ENCODE peak calls at places on chromosomes 2 and 18, in nine cellular contexts. H, T, M, I, F, P, N, G and W are unnamed samples.

GRCh38 chr18:61896767-61897166 is 4.0 kb upstream of the RNF152 start:
- DNase-seq in H (peak), T (peak), M (no peak), I (peak), F (peak), P (peak), N (peak), G (no peak), W (peak)

GRCh38 chr2:113174369-113174735 is 581 bp downstream of the PSD4 start:
- DNase-seq in H (no peak), T (no peak), M (peak), I (no peak), F (no peak), P (no peak), N (no peak), G (no peak), W (no peak)

GRCh38 chr2:172460780-172461201 is 33.4 kb downstream of the ITGA6 start:
- DNase-seq in H (peak), T (no peak), M (no peak), I (no peak), F (no peak), P (no peak), N (peak), G (no peak), W (no peak)

GRCh38 chr18:8717011-8717770 is 11.8 kb downstream of the MTCL1 start:
- DNase-seq in H (no peak), T (no peak), M (no peak), I (no peak), F (no peak), P (no peak), N (no peak), G (no peak), W (no peak)

GRCh38 chr2:205130111-205130829 is 552.0 kb upstream of the NRP2 start:
- DNase-seq in H (no peak), T (no peak), M (no peak), I (no peak), F (no peak), P (peak), N (no peak), G (no peak), W (peak)

GRCh38 chr2:44479127-44479887 is 117.6 kb downstream of the CAMKMT start:
- DNase-seq in H (peak), T (no peak), M (peak), I (peak), F (no peak), P (peak), N (peak), G (no peak), W (peak)

GRCh38 chr2:26483957-26484565 is 6.1 kb upstream of the OTOF start:
- DNase-seq in H (no peak), T (no peak), M (no peak), I (peak), F (no peak), P (no peak), N (no peak), G (no peak), W (no peak)

GRCh38 chr2:241184901-241185300 is 3.6 kb upstream of the ANO7 start:
- DNase-seq in H (no peak), T (no peak), M (no peak), I (no peak), F (no peak), P (no peak), N (no peak), G (no peak), W (no peak)

GRCh38 chr18:4599312-4599711 is 144.2 kb upstream of the DLGAP1 start:
- DNase-seq in H (no peak), T (no peak), M (no peak), I (no peak), F (no peak), P (no peak), N (no peak), G (no peak), W (no peak)

GRCh38 chr2:232418466-232419244 is 12.0 kb downstream of the ALPG start:
- DNase-seq in H (peak), T (no peak), M (peak), I (no peak), F (no peak), P (peak), N (no peak), G (no peak), W (peak)

GRCh38 chr18:12121175-12122095 is 27.8 kb downstream of the ANKRD62 start:
- DNase-seq in H (no peak), T (no peak), M (peak), I (no peak), F (no peak), P (no peak), N (peak), G (no peak), W (peak)

GRCh38 chr2:96788393-96789244 is 27.4 kb upstream of the CNNM3 start:
- DNase-seq in H (peak), T (peak), M (no peak), I (peak), F (peak), P (peak), N (peak), G (no peak), W (peak)

GRCh38 chr2:135050684-135051083 is 1.4 kb upstream of the RAB3GAP1 start:
- DNase-seq in H (no peak), T (no peak), M (peak), I (no peak), F (no peak), P (no peak), N (no peak), G (no peak), W (no peak)

GRCh38 chr2:33011941-33012340 is 65.2 kb downstream of the LTBP1 start:
- DNase-seq in H (no peak), T (no peak), M (no peak), I (no peak), F (no peak), P (no peak), N (no peak), G (no peak), W (peak)

GRCh38 chr2:238899386-238899785 is 51.5 kb downstream of the TWIST2 start:
- DNase-seq in H (no peak), T (no peak), M (no peak), I (no peak), F (no peak), P (no peak), N (no peak), G (no peak), W (no peak)

GRCh38 chr2:61537590-61538178 is 472 bp downstream of the XPO1 start:
- DNase-seq in H (no peak), T (no peak), M (no peak), I (peak), F (no peak), P (no peak), N (no peak), G (no peak), W (no peak)

GRCh38 chr18:7452331-7452730 is 114.8 kb upstream of the PTPRM start:
- DNase-seq in H (peak), T (no peak), M (peak), I (no peak), F (no peak), P (no peak), N (peak), G (no peak), W (peak)

GRCh38 chr2:117917223-117917917 is 96.5 kb downstream of the CCDC93 start:
- DNase-seq in H (no peak), T (no peak), M (peak), I (peak), F (no peak), P (no peak), N (peak), G (no peak), W (peak)

GRCh38 chr2:27307545-27308358 is 493 bp downstream of the UCN start:
- DNase-seq in H (no peak), T (no peak), M (no peak), I (no peak), F (no peak), P (no peak), N (no peak), G (no peak), W (no peak)

GRCh38 chr18:60668583-60668982 is 296.0 kb upstream of the MC4R start:
- DNase-seq in H (no peak), T (no peak), M (no peak), I (no peak), F (no peak), P (no peak), N (no peak), G (no peak), W (peak)

GRCh38 chr18:58190842-58191530 is 147.0 kb downstream of the NEDD4L start:
- DNase-seq in H (no peak), T (no peak), M (no peak), I (no peak), F (no peak), P (no peak), N (peak), G (no peak), W (no peak)

GRCh38 chr2:133123912-133124311 is 444.4 kb downstream of the NCKAP5 start:
- DNase-seq in H (no peak), T (no peak), M (no peak), I (no peak), F (no peak), P (no peak), N (no peak), G (no peak), W (no peak)

GRCh38 chr2:160859086-160859485 is 301.1 kb upstream of the TANK start:
- DNase-seq in H (no peak), T (no peak), M (no peak), I (no peak), F (no peak), P (no peak), N (no peak), G (no peak), W (peak)

GRCh38 chr18:60358516-60358915 is 14.1 kb downstream of the MC4R start:
- DNase-seq in H (peak), T (no peak), M (no peak), I (no peak), F (no peak), P (peak), N (peak), G (no peak), W (peak)

GRCh38 chr2:96083064-96083889 is 33.1 kb downstream of the ADRA2B start:
- DNase-seq in H (no peak), T (no peak), M (no peak), I (no peak), F (peak), P (no peak), N (no peak), G (no peak), W (no peak)

GRCh38 chr2:159218389-159218788 is 68.1 kb downstream of the WDSUB1 start:
- DNase-seq in H (no peak), T (no peak), M (no peak), I (no peak), F (no peak), P (no peak), N (no peak), G (no peak), W (no peak)

GRCh38 chr2:172081248-172082022 is 3.9 kb upstream of the DLX1 start:
- DNase-seq in H (no peak), T (no peak), M (no peak), I (no peak), F (no peak), P (no peak), N (no peak), G (no peak), W (no peak)

GRCh38 chr18:58044370-58045264 is 591 bp downstream of the NEDD4L start:
- DNase-seq in H (peak), T (peak), M (peak), I (peak), F (peak), P (no peak), N (peak), G (peak), W (peak)

GRCh38 chr18:22241806-22242440 is 72.5 kb downstream of the GATA6 start:
- DNase-seq in H (no peak), T (no peak), M (no peak), I (no peak), F (no peak), P (no peak), N (no peak), G (no peak), W (no peak)

GRCh38 chr2:108921096-108922030 is 67.7 kb downstream of the EDAR start:
- DNase-seq in H (no peak), T (no peak), M (no peak), I (peak), F (no peak), P (no peak), N (no peak), G (no peak), W (no peak)

GRCh38 chr2:173290046-173290445 is 64.6 kb upstream of the CDCA7 start:
- DNase-seq in H (no peak), T (no peak), M (no peak), I (no peak), F (no peak), P (peak), N (peak), G (no peak), W (peak)

GRCh38 chr18:59846814-59847490 is 52.8 kb upstream of the PMAIP1 start:
- DNase-seq in H (peak), T (no peak), M (no peak), I (no peak), F (no peak), P (peak), N (peak), G (no peak), W (peak)

GRCh38 chr2:66437055-66437454 is 2.1 kb downstream of the MEIS1 start:
- DNase-seq in H (no peak), T (no peak), M (no peak), I (no peak), F (no peak), P (no peak), N (no peak), G (no peak), W (peak)
- H3K4me3 ChIP-seq in H (no peak), T (peak), M (peak), I (peak), F (peak), P (peak), N (peak), G (no peak), W (peak)

GRCh38 chr2:10312437-10312957 is 9.8 kb downstream of the HPCAL1 start:
- DNase-seq in H (no peak), T (no peak), M (no peak), I (no peak), F (no peak), P (no peak), N (no peak), G (no peak), W (no peak)

GRCh38 chr2:10309286-10309685 is 6.6 kb downstream of the HPCAL1 start:
- DNase-seq in H (no peak), T (no peak), M (no peak), I (no peak), F (no peak), P (no peak), N (no peak), G (no peak), W (no peak)

GRCh38 chr2:10311736-10312135 is 9.0 kb downstream of the HPCAL1 start:
- DNase-seq in H (no peak), T (no peak), M (no peak), I (no peak), F (no peak), P (no peak), N (no peak), G (no peak), W (no peak)

GRCh38 chr2:10308866-10309265 is 6.2 kb downstream of the HPCAL1 start:
- DNase-seq in H (no peak), T (no peak), M (no peak), I (no peak), F (no peak), P (no peak), N (no peak), G (no peak), W (no peak)

DNA sequence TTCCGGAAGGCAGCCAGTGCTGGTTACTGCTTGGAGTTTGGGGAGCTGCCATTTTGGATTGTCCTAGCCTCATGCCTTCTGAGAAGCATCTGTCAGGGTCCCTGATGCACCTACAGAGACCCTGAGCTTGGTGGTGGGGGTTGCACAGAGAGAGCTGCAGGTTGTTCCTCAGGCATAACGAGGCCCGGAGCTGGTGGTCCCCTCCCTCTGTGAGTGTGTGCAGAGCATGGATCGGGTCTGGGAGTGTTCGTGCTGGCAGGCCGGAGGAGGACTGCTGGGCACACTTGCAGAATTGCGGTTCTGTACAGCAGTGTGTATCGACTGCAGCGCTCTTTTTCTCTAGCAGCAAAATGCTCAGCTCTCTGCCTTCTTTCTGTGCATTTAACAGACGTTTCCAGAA is 7.8 kb downstream of the HPCAL1 start:
- DNase-seq in H (no peak), T (no peak), M (no peak), I (no peak), F (no peak), P (no peak), N (no peak), G (no peak), W (no peak)
- H3K4me3 ChIP-seq in H (no peak), T (no peak), M (no peak), I (no peak), F (no peak), P (no peak), N (no peak), G (no peak), W (no peak)

GRCh38 chr2:128169933-128170709 is 79.1 kb downstream of the UGGT1 start:
- DNase-seq in H (no peak), T (no peak), M (no peak), I (no peak), F (no peak), P (no peak), N (no peak), G (no peak), W (no peak)

GRCh38 chr2:128169094-128169493 is 78.1 kb downstream of the UGGT1 start:
- DNase-seq in H (no peak), T (no peak), M (no peak), I (no peak), F (no peak), P (no peak), N (no peak), G (no peak), W (no peak)

GRCh38 chr2:128166954-128167353 is 76.0 kb downstream of the UGGT1 start:
- DNase-seq in H (no peak), T (no peak), M (no peak), I (no peak), F (no peak), P (no peak), N (no peak), G (no peak), W (no peak)

GRCh38 chr2:128170776-128171175 is 79.8 kb downstream of the UGGT1 start:
- DNase-seq in H (no peak), T (no peak), M (no peak), I (no peak), F (no peak), P (no peak), N (no peak), G (no peak), W (no peak)

GRCh38 chr2:128169497-128169896 is 78.5 kb downstream of the UGGT1 start:
- DNase-seq in H (no peak), T (no peak), M (no peak), I (no peak), F (no peak), P (no peak), N (peak), G (no peak), W (peak)
- H3K4me3 ChIP-seq in H (no peak), T (no peak), M (no peak), I (no peak), F (no peak), P (no peak), N (no peak), G (no peak), W (no peak)

DNA sequence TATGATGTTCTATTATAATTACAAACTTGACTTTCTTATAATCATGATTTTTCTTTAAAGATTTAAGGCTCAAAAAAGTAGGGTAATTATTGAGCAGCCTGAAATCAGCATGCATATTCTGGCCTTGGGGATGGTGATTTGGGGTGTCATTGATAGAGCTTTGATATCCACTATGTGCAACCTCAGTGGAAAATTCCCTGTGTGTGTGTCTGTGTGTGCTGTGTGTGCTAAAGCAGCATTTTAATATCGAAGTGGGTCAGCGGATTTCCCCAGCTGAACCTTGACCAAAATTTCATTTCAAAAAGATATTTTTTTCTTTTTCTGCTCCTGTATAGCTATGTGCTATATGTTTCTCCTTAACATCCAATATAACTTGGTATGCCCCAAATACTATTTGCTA is 11.6 kb downstream of the KCNJ3 start:
- DNase-seq in H (no peak), T (no peak), M (no peak), I (no peak), F (no peak), P (no peak), N (no peak), G (no peak), W (no peak)
- H3K4me3 ChIP-seq in H (no peak), T (no peak), M (no peak), I (no peak), F (no peak), P (no peak), N (no peak), G (no peak), W (no peak)

DNA sequence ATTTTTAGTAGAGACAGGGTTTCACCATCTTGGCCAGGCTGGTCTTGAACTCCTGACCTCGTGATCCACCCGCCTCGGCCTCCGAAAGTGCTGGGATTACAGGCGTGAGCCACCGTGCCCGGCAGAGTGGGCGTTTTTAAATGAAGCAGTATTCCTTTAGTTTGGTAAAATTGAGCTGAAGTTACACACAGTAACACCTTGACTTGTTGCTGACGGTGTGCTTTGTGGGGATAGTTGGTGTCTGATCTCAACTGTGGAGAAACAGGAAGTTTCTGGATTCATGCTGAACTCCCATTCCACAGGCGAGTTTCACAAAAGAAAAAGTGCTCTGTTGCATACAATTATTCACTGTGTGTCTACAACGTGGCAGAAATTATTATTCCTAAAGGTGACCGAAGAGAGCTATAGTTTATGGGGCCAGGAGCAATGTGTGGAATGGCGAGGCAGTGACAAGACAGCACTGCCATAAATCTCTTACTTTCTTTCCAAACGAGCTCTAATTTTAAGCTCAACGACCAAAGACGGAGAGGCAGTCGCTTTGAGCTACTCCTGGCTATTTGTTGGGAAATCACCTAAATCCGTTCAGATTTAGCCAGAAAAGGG is 480 bp upstream of the CABYR start:
- DNase-seq in H (no peak), T (no peak), M (no peak), I (no peak), F (no peak), P (no peak), N (no peak), G (no peak), W (no peak)
- H3K4me3 ChIP-seq in H (peak), T (peak), M (no peak), I (peak), F (peak), P (peak), N (peak), G (peak), W (peak)

GRCh38 chr2:16051046-16051489 is 110.7 kb downstream of the MYCN start:
- DNase-seq in H (no peak), T (no peak), M (no peak), I (no peak), F (no peak), P (no peak), N (no peak), G (no peak), W (no peak)

GRCh38 chr2:16048466-16048865 is 108.1 kb downstream of the MYCN start:
- DNase-seq in H (no peak), T (no peak), M (no peak), I (no peak), F (no peak), P (no peak), N (no peak), G (no peak), W (no peak)

GRCh38 chr2:16050261-16051045 is 110.1 kb downstream of the MYCN start:
- DNase-seq in H (no peak), T (no peak), M (no peak), I (no peak), F (no peak), P (no peak), N (no peak), G (no peak), W (no peak)

GRCh38 chr2:16047701-16048100 is 107.4 kb downstream of the MYCN start:
- DNase-seq in H (no peak), T (no peak), M (no peak), I (no peak), F (no peak), P (no peak), N (no peak), G (no peak), W (no peak)

GRCh38 chr2:16049406-16049805 is 109.1 kb downstream of the MYCN start:
- DNase-seq in H (no peak), T (no peak), M (no peak), I (no peak), F (no peak), P (no peak), N (no peak), G (no peak), W (no peak)
- H3K4me3 ChIP-seq in H (no peak), T (no peak), M (no peak), I (no peak), F (no peak), P (no peak), N (no peak), G (no peak), W (no peak)